ENCODE peak calls at places on chromosomes 13 and 19, in ten cellular contexts. One of them, this sample, is unnamed.

GRCh38 chr19:961866-962620 is 22.1 kb upstream of the WDR18 start:
- DNase-seq in tibial nerve: no peak
- DNase-seq in ascending aorta: no peak
- DNase-seq in cardiac muscle cell: no peak
- DNase-seq in thyroid gland: no peak
- DNase-seq in tibial artery: no peak
- DNase-seq in PC-3: peak
- DNase-seq in PC-9: no peak
- DNase-seq in AG04450: no peak
- DNase-seq in endodermal cell: no peak
- DNase-seq in this sample: peak

GRCh38 chr19:51000981-51001380 is 423 bp downstream of the KLK8 start:
- DNase-seq in cardiac muscle cell: no peak
- DNase-seq in tibial artery: no peak
- DNase-seq in endodermal cell: peak
- DNase-seq in tibial nerve: no peak
- DNase-seq in ascending aorta: no peak
- DNase-seq in AG04450: no peak
- DNase-seq in thyroid gland: no peak
- DNase-seq in PC-3: no peak
- DNase-seq in PC-9: peak
- DNase-seq in this sample: no peak

GRCh38 chr13:30111810-30112209 is 195.5 kb downstream of the KATNAL1 start:
- DNase-seq in AG04450: no peak
- DNase-seq in PC-3: no peak
- DNase-seq in ascending aorta: no peak
- DNase-seq in tibial nerve: no peak
- DNase-seq in tibial artery: no peak
- DNase-seq in endodermal cell: peak
- DNase-seq in thyroid gland: no peak
- DNase-seq in cardiac muscle cell: no peak
- DNase-seq in PC-9: no peak
- DNase-seq in this sample: no peak

GRCh38 chr19:51166846-51167490 is 24.9 kb downstream of the SIGLEC7 start:
- DNase-seq in thyroid gland: no peak
- DNase-seq in cardiac muscle cell: no peak
- DNase-seq in PC-3: no peak
- DNase-seq in tibial artery: peak
- DNase-seq in PC-9: no peak
- DNase-seq in tibial nerve: no peak
- DNase-seq in AG04450: no peak
- DNase-seq in endodermal cell: no peak
- DNase-seq in ascending aorta: no peak
- DNase-seq in this sample: no peak

GRCh38 chr13:26377038-26377437 is 123.1 kb downstream of the CDK8 start:
- DNase-seq in tibial artery: no peak
- DNase-seq in ascending aorta: no peak
- DNase-seq in PC-9: no peak
- DNase-seq in AG04450: no peak
- DNase-seq in tibial nerve: no peak
- DNase-seq in thyroid gland: peak
- DNase-seq in cardiac muscle cell: peak
- DNase-seq in endodermal cell: peak
- DNase-seq in PC-3: peak
- DNase-seq in this sample: peak

GRCh38 chr13:71609271-71609670 is 257.7 kb downstream of the DACH1 start:
- DNase-seq in tibial nerve: no peak
- DNase-seq in endodermal cell: no peak
- DNase-seq in tibial artery: no peak
- DNase-seq in ascending aorta: no peak
- DNase-seq in thyroid gland: no peak
- DNase-seq in cardiac muscle cell: no peak
- DNase-seq in AG04450: no peak
- DNase-seq in PC-3: no peak
- DNase-seq in PC-9: no peak
- DNase-seq in this sample: no peak

GRCh38 chr13:87656311-87656710 is 14.9 kb upstream of the SLITRK5 start:
- DNase-seq in endodermal cell: no peak
- DNase-seq in PC-3: peak
- DNase-seq in thyroid gland: no peak
- DNase-seq in ascending aorta: no peak
- DNase-seq in tibial nerve: no peak
- DNase-seq in tibial artery: no peak
- DNase-seq in AG04450: no peak
- DNase-seq in cardiac muscle cell: no peak
- DNase-seq in PC-9: no peak
- DNase-seq in this sample: no peak

GRCh38 chr13:52348081-52348480 is 57.9 kb downstream of the THSD1 start:
- DNase-seq in cardiac muscle cell: peak
- DNase-seq in PC-9: no peak
- DNase-seq in AG04450: peak
- DNase-seq in endodermal cell: no peak
- DNase-seq in PC-3: no peak
- DNase-seq in ascending aorta: no peak
- DNase-seq in tibial nerve: no peak
- DNase-seq in tibial artery: no peak
- DNase-seq in thyroid gland: no peak
- DNase-seq in this sample: peak

DNA sequence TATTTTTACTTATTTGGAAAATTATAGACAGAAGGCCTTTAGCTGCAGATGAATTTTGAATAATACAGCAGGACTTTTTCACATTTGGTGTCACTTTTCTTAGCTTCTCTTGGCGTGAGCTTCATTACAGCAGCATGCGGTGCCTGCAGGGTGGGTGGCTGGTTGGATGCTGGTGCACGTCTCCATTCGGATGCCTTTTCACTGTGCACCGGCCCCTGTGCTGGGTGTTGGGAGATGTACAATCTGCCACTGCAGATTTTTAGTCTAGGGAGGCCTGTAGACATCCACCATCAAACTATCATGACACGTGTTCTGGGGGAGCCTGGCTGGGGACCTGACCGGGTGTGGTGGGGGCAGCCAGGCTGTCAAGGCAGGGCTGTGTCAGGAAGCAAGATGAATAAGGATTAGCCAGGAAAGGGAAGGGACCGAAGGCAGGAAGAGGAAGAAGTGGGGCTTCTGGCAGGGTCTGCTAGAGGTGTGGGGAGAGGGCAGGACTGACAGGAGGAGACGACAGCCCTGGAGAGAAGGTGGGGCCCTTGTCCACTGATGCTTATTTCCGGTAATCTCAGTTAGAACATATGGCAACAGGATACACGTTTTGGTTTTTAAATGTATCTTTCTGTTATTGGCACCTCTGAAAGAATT is 88.8 kb downstream of the ARHGEF7 start:
- DNase-seq in tibial artery: no peak
- DNase-seq in PC-9: no peak
- DNase-seq in tibial nerve: no peak
- DNase-seq in AG04450: no peak
- DNase-seq in ascending aorta: peak
- DNase-seq in thyroid gland: no peak
- DNase-seq in endodermal cell: no peak
- DNase-seq in cardiac muscle cell: no peak
- DNase-seq in PC-3: no peak
- DNase-seq in this sample: no peak
- H3K4me3 ChIP-seq in tibial artery: peak
- H3K4me3 ChIP-seq in PC-9: no peak
- H3K4me3 ChIP-seq in tibial nerve: peak
- H3K4me3 ChIP-seq in AG04450: peak
- H3K4me3 ChIP-seq in ascending aorta: peak
- H3K4me3 ChIP-seq in thyroid gland: no peak
- H3K4me3 ChIP-seq in endodermal cell: no peak
- H3K4me3 ChIP-seq in cardiac muscle cell: no peak
- H3K4me3 ChIP-seq in PC-3: no peak
- H3K4me3 ChIP-seq in this sample: no peak

GRCh38 chr19:46731007-46731501 is 14.1 kb upstream of the PRKD2 start:
- DNase-seq in PC-9: peak
- DNase-seq in tibial artery: peak
- DNase-seq in AG04450: peak
- DNase-seq in PC-3: peak
- DNase-seq in endodermal cell: no peak
- DNase-seq in tibial nerve: no peak
- DNase-seq in ascending aorta: no peak
- DNase-seq in thyroid gland: no peak
- DNase-seq in cardiac muscle cell: peak
- DNase-seq in this sample: peak
- TF ChIP-seq CTCF in PC-9: no peak
- TF ChIP-seq CTCF in tibial artery: no peak
- TF ChIP-seq CTCF in AG04450: no peak
- TF ChIP-seq CTCF in PC-3: no peak
- TF ChIP-seq CTCF in endodermal cell: no peak
- TF ChIP-seq CTCF in tibial nerve: no peak
- TF ChIP-seq CTCF in ascending aorta: no peak
- TF ChIP-seq CTCF in thyroid gland: no peak
- TF ChIP-seq CTCF in cardiac muscle cell: no peak
- TF ChIP-seq CTCF in this sample: no peak

DNA sequence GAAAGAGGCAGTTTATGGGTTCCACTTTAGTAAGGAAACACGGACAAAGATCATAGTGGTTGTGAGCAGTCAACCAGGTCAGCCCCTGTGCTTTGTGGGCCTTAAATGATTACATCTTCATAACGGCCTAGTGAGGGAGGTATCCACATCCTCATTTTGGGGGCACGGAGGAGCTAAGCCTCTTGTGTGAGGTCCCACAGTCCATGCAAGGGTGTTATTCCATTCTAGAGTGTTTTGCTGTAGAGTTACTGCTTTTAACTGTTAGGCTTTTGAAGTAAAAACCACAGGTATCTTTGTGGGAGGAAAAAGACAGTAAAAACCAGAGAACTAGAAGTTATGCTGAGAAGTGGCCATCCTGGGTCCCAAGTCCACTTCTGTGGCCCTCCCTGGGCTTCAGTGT is 4.0 kb downstream of the NOP53 start:
- DNase-seq in AG04450: no peak
- DNase-seq in PC-3: no peak
- DNase-seq in cardiac muscle cell: no peak
- DNase-seq in tibial artery: no peak
- DNase-seq in tibial nerve: no peak
- DNase-seq in PC-9: no peak
- DNase-seq in thyroid gland: no peak
- DNase-seq in endodermal cell: no peak
- DNase-seq in ascending aorta: no peak
- DNase-seq in this sample: no peak
- H3K4me3 ChIP-seq in AG04450: no peak
- H3K4me3 ChIP-seq in PC-3: no peak
- H3K4me3 ChIP-seq in cardiac muscle cell: no peak
- H3K4me3 ChIP-seq in tibial artery: no peak
- H3K4me3 ChIP-seq in tibial nerve: no peak
- H3K4me3 ChIP-seq in PC-9: no peak
- H3K4me3 ChIP-seq in thyroid gland: no peak
- H3K4me3 ChIP-seq in endodermal cell: no peak
- H3K4me3 ChIP-seq in ascending aorta: no peak
- H3K4me3 ChIP-seq in this sample: no peak

DNA sequence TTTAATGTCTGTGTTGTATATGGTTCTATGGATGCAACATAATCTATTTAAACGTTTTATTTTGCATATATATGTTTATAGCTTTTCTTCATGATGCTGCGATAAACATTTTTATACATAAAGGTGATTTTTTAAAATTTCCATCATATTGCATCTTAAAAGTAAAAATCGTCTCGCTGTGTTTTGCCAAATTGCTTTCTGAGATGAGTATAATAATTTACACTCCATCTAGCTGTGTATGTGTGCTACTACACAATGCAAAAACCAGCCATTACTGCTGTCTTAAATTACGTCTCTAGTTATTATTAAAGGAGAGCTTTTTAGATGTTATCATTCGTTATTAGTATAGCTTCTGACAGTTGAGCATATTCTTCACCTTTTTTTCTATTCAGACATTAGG is 37.2 kb downstream of the METTL21C start:
- DNase-seq in tibial nerve: no peak
- DNase-seq in ascending aorta: no peak
- DNase-seq in AG04450: no peak
- DNase-seq in tibial artery: no peak
- DNase-seq in thyroid gland: no peak
- DNase-seq in cardiac muscle cell: no peak
- DNase-seq in PC-9: no peak
- DNase-seq in endodermal cell: no peak
- DNase-seq in PC-3: no peak
- DNase-seq in this sample: no peak
- TF ChIP-seq CTCF in tibial nerve: no peak
- TF ChIP-seq CTCF in ascending aorta: no peak
- TF ChIP-seq CTCF in AG04450: peak
- TF ChIP-seq CTCF in tibial artery: peak
- TF ChIP-seq CTCF in thyroid gland: peak
- TF ChIP-seq CTCF in cardiac muscle cell: peak
- TF ChIP-seq CTCF in PC-9: peak
- TF ChIP-seq CTCF in endodermal cell: peak
- TF ChIP-seq CTCF in PC-3: peak
- TF ChIP-seq CTCF in this sample: no peak

GRCh38 chr13:111204438-111205177 is 89.5 kb downstream of the ARHGEF7 start:
- DNase-seq in endodermal cell: peak
- DNase-seq in tibial artery: peak
- DNase-seq in PC-9: no peak
- DNase-seq in AG04450: peak
- DNase-seq in tibial nerve: peak
- DNase-seq in thyroid gland: peak
- DNase-seq in cardiac muscle cell: peak
- DNase-seq in ascending aorta: peak
- DNase-seq in PC-3: no peak
- DNase-seq in this sample: peak
- H3K4me3 ChIP-seq in endodermal cell: no peak
- H3K4me3 ChIP-seq in tibial artery: peak
- H3K4me3 ChIP-seq in PC-9: no peak
- H3K4me3 ChIP-seq in AG04450: peak
- H3K4me3 ChIP-seq in tibial nerve: peak
- H3K4me3 ChIP-seq in thyroid gland: no peak
- H3K4me3 ChIP-seq in cardiac muscle cell: no peak
- H3K4me3 ChIP-seq in ascending aorta: peak
- H3K4me3 ChIP-seq in PC-3: no peak
- H3K4me3 ChIP-seq in this sample: no peak

This sample was measured in epithelial cell of esophagus.